ENCODE peak calls at places on chromosomes 1 and 21, in ten cellular contexts. One of them, this sample, is unnamed.

GRCh38 chr1:50156241-50157010 is 47.7 kb downstream of the ELAVL4 start:
- DNase-seq in upper lobe of right lung: no peak
- DNase-seq in naive thymus-derived CD4-positive, alpha-beta T cell: no peak
- DNase-seq in endothelial cell of umbilical vein: no peak
- DNase-seq in pancreas: no peak
- DNase-seq in lower lobe of right lung: no peak
- DNase-seq in PC-3: peak; percentile 35
- DNase-seq in HCT116: no peak
- DNase-seq in breast epithelium: no peak
- DNase-seq in heart right ventricle: no peak
- DNase-seq in this sample: no peak

GRCh38 chr1:29235955-29236742 is at the start of gene PTPRU:
- DNase-seq in upper lobe of right lung: peak; percentile 92
- DNase-seq in naive thymus-derived CD4-positive, alpha-beta T cell: peak; percentile 59
- DNase-seq in endothelial cell of umbilical vein: peak; percentile 59
- DNase-seq in pancreas: peak; percentile 98
- DNase-seq in lower lobe of right lung: peak; percentile 88
- DNase-seq in PC-3: peak; percentile 80
- DNase-seq in HCT116: no peak
- DNase-seq in breast epithelium: peak; percentile 79
- DNase-seq in heart right ventricle: peak; percentile 72
- DNase-seq in this sample: peak; percentile 68

GRCh38 chr21:17387030-17387617 is 125.7 kb upstream of the CXADR start:
- DNase-seq in upper lobe of right lung: no peak
- DNase-seq in naive thymus-derived CD4-positive, alpha-beta T cell: peak; percentile 25
- DNase-seq in endothelial cell of umbilical vein: peak; percentile 67
- DNase-seq in pancreas: no peak
- DNase-seq in lower lobe of right lung: no peak
- DNase-seq in PC-3: peak; percentile 84
- DNase-seq in HCT116: peak; percentile 51
- DNase-seq in breast epithelium: no peak
- DNase-seq in heart right ventricle: peak; percentile 47
- DNase-seq in this sample: no peak

GRCh38 chr1:226723640-226724532 is 15.2 kb downstream of the ITPKB start:
- DNase-seq in upper lobe of right lung: no peak
- DNase-seq in naive thymus-derived CD4-positive, alpha-beta T cell: peak; percentile 12
- DNase-seq in endothelial cell of umbilical vein: peak; percentile 74
- DNase-seq in pancreas: no peak
- DNase-seq in lower lobe of right lung: no peak
- DNase-seq in PC-3: peak; percentile 56
- DNase-seq in HCT116: no peak
- DNase-seq in breast epithelium: no peak
- DNase-seq in heart right ventricle: peak; percentile 71
- DNase-seq in this sample: no peak

GRCh38 chr1:30928171-30928570 is 19.6 kb upstream of the SDC3 start:
- DNase-seq in upper lobe of right lung: no peak
- DNase-seq in naive thymus-derived CD4-positive, alpha-beta T cell: no peak
- DNase-seq in endothelial cell of umbilical vein: no peak
- DNase-seq in pancreas: no peak
- DNase-seq in lower lobe of right lung: no peak
- DNase-seq in PC-3: no peak
- DNase-seq in HCT116: no peak
- DNase-seq in breast epithelium: no peak
- DNase-seq in heart right ventricle: no peak
- DNase-seq in this sample: no peak

GRCh38 chr1:17538428-17539130 is 919 bp upstream of the ARHGEF10L start:
- DNase-seq in upper lobe of right lung: no peak
- DNase-seq in naive thymus-derived CD4-positive, alpha-beta T cell: no peak
- DNase-seq in endothelial cell of umbilical vein: no peak
- DNase-seq in pancreas: no peak
- DNase-seq in lower lobe of right lung: no peak
- DNase-seq in PC-3: no peak
- DNase-seq in HCT116: no peak
- DNase-seq in breast epithelium: peak; percentile 79
- DNase-seq in heart right ventricle: no peak
- DNase-seq in this sample: no peak

GRCh38 chr1:230509281-230509977 is 83.3 kb upstream of the PGBD5 start:
- DNase-seq in upper lobe of right lung: no peak
- DNase-seq in naive thymus-derived CD4-positive, alpha-beta T cell: no peak
- DNase-seq in endothelial cell of umbilical vein: no peak
- DNase-seq in pancreas: no peak
- DNase-seq in lower lobe of right lung: no peak
- DNase-seq in PC-3: no peak
- DNase-seq in HCT116: no peak
- DNase-seq in breast epithelium: no peak
- DNase-seq in heart right ventricle: no peak
- DNase-seq in this sample: no peak

GRCh38 chr1:88333301-88333700 is 350.8 kb upstream of the PKN2 start:
- DNase-seq in upper lobe of right lung: no peak
- DNase-seq in naive thymus-derived CD4-positive, alpha-beta T cell: no peak
- DNase-seq in endothelial cell of umbilical vein: no peak
- DNase-seq in pancreas: no peak
- DNase-seq in lower lobe of right lung: no peak
- DNase-seq in PC-3: no peak
- DNase-seq in HCT116: no peak
- DNase-seq in breast epithelium: no peak
- DNase-seq in heart right ventricle: no peak
- DNase-seq in this sample: no peak

GRCh38 chr1:227260433-227260832 is 57.9 kb downstream of the CDC42BPA start:
- DNase-seq in upper lobe of right lung: no peak
- DNase-seq in naive thymus-derived CD4-positive, alpha-beta T cell: no peak
- DNase-seq in endothelial cell of umbilical vein: no peak
- DNase-seq in pancreas: no peak
- DNase-seq in lower lobe of right lung: no peak
- DNase-seq in PC-3: no peak
- DNase-seq in HCT116: no peak
- DNase-seq in breast epithelium: no peak
- DNase-seq in heart right ventricle: no peak
- DNase-seq in this sample: no peak

GRCh38 chr1:6180215-6180577 is at the start of gene CHD5:
- DNase-seq in upper lobe of right lung: no peak
- DNase-seq in naive thymus-derived CD4-positive, alpha-beta T cell: no peak
- DNase-seq in endothelial cell of umbilical vein: no peak
- DNase-seq in pancreas: no peak
- DNase-seq in lower lobe of right lung: no peak
- DNase-seq in PC-3: peak; percentile 40
- DNase-seq in HCT116: no peak
- DNase-seq in breast epithelium: no peak
- DNase-seq in heart right ventricle: no peak
- DNase-seq in this sample: no peak

GRCh38 chr1:22838965-22839364 is 128.3 kb downstream of the EPHB2 start:
- DNase-seq in upper lobe of right lung: no peak
- DNase-seq in naive thymus-derived CD4-positive, alpha-beta T cell: no peak
- DNase-seq in endothelial cell of umbilical vein: no peak
- DNase-seq in pancreas: no peak
- DNase-seq in lower lobe of right lung: no peak
- DNase-seq in PC-3: no peak
- DNase-seq in HCT116: no peak
- DNase-seq in breast epithelium: no peak
- DNase-seq in heart right ventricle: no peak
- DNase-seq in this sample: no peak

GRCh38 chr1:12524266-12524665 is 93.7 kb downstream of the DHRS3 start:
- DNase-seq in upper lobe of right lung: no peak
- DNase-seq in naive thymus-derived CD4-positive, alpha-beta T cell: no peak
- DNase-seq in endothelial cell of umbilical vein: no peak
- DNase-seq in pancreas: no peak
- DNase-seq in lower lobe of right lung: no peak
- DNase-seq in PC-3: no peak
- DNase-seq in HCT116: no peak
- DNase-seq in breast epithelium: no peak
- DNase-seq in heart right ventricle: no peak
- DNase-seq in this sample: no peak
- H3K27ac ChIP-seq in upper lobe of right lung: no peak overlapping the region
- H3K27ac ChIP-seq in naive thymus-derived CD4-positive, alpha-beta T cell: no peak overlapping the region
- H3K27ac ChIP-seq in endothelial cell of umbilical vein: no peak overlapping the region
- H3K27ac ChIP-seq in pancreas: no peak overlapping the region
- H3K27ac ChIP-seq in lower lobe of right lung: no peak overlapping the region
- H3K27ac ChIP-seq in PC-3: no peak overlapping the region
- H3K27ac ChIP-seq in HCT116: no peak overlapping the region
- H3K27ac ChIP-seq in breast epithelium: no peak overlapping the region
- H3K27ac ChIP-seq in heart right ventricle: no peak overlapping the region
- H3K27ac ChIP-seq in this sample: no peak overlapping the region

GRCh38 chr1:178060789-178061556 is 32.9 kb upstream of the RASAL2 start:
- DNase-seq in upper lobe of right lung: no peak
- DNase-seq in naive thymus-derived CD4-positive, alpha-beta T cell: no peak
- DNase-seq in endothelial cell of umbilical vein: no peak
- DNase-seq in pancreas: no peak
- DNase-seq in lower lobe of right lung: no peak
- DNase-seq in PC-3: no peak
- DNase-seq in HCT116: no peak
- DNase-seq in breast epithelium: no peak
- DNase-seq in heart right ventricle: peak; percentile 32
- DNase-seq in this sample: no peak
- H3K4me3 ChIP-seq in upper lobe of right lung: no peak overlapping the region
- H3K4me3 ChIP-seq in naive thymus-derived CD4-positive, alpha-beta T cell: no peak overlapping the region
- H3K4me3 ChIP-seq in endothelial cell of umbilical vein: no peak overlapping the region
- H3K4me3 ChIP-seq in pancreas: no peak overlapping the region
- H3K4me3 ChIP-seq in lower lobe of right lung: no peak overlapping the region
- H3K4me3 ChIP-seq in PC-3: no peak overlapping the region
- H3K4me3 ChIP-seq in HCT116: no peak overlapping the region
- H3K4me3 ChIP-seq in breast epithelium: peak overlapping the region; percentile 19
- H3K4me3 ChIP-seq in heart right ventricle: no peak overlapping the region
- H3K4me3 ChIP-seq in this sample: no peak overlapping the region

GRCh38 chr1:156592158-156592909 is 758 bp downstream of the NAXE start:
- DNase-seq in upper lobe of right lung: no peak
- DNase-seq in naive thymus-derived CD4-positive, alpha-beta T cell: no peak
- DNase-seq in endothelial cell of umbilical vein: peak; percentile 7
- DNase-seq in pancreas: no peak
- DNase-seq in lower lobe of right lung: no peak
- DNase-seq in PC-3: peak; percentile 24
- DNase-seq in HCT116: no peak
- DNase-seq in breast epithelium: no peak
- DNase-seq in heart right ventricle: no peak
- DNase-seq in this sample: no peak
- H3K27ac ChIP-seq in upper lobe of right lung: peak overlapping the region; percentile 85
- H3K27ac ChIP-seq in naive thymus-derived CD4-positive, alpha-beta T cell: peak overlapping the region; percentile 89
- H3K27ac ChIP-seq in endothelial cell of umbilical vein: peak overlapping the region; percentile 32
- H3K27ac ChIP-seq in pancreas: peak overlapping the region; percentile 47
- H3K27ac ChIP-seq in lower lobe of right lung: peak overlapping the region; percentile 83
- H3K27ac ChIP-seq in PC-3: no peak overlapping the region
- H3K27ac ChIP-seq in HCT116: peak overlapping the region; percentile 89
- H3K27ac ChIP-seq in breast epithelium: peak overlapping the region; percentile 83
- H3K27ac ChIP-seq in heart right ventricle: peak overlapping the region; percentile 85
- H3K27ac ChIP-seq in this sample: peak overlapping the region; percentile 64

DNA sequence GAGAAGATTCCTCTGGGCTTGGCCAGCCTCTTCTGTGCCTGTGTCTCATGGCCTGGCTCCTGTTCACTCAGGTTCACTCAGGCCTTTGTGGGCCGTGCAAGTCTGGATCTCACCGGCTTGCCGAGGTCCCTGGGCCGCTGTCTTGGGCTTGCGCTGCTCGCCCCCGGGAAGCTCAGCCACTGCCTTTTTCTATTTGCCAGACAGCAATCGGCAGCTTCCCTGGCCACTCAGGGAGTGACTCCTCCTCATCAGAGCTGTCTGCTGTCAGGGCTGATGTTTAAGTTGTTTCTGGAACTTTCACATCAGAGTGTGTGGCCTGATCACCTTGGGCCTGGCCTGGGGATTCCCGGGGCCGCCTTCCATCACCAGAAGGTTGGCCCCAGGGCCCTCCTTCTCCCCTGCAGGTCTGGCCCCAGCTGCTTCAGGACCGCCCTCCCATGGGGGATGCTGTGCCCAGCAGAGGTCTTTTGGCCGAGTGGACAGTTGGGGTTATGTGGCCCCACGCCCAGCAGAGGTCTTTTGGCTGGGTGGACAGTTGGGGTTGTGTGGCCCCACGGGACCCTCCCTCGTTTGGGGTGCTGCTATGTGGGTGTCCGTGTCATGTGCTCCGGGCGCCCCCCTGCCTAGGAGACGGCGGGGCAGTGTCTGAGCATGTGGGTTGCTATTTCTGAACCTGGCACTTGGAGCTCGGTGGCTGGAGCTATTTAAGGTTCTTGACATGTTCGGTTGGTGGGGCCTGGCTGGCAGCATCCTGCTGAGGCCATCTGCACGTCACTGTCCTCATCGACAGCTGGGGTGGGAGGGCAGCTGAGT is 12.5 kb downstream of the SLX9 start:
- DNase-seq in upper lobe of right lung: peak; percentile 61
- DNase-seq in naive thymus-derived CD4-positive, alpha-beta T cell: no peak
- DNase-seq in endothelial cell of umbilical vein: no peak
- DNase-seq in pancreas: no peak
- DNase-seq in lower lobe of right lung: peak; percentile 37
- DNase-seq in PC-3: no peak
- DNase-seq in HCT116: no peak
- DNase-seq in breast epithelium: no peak
- DNase-seq in heart right ventricle: peak; percentile 78
- DNase-seq in this sample: no peak
- H3K4me3 ChIP-seq in upper lobe of right lung: no peak overlapping the region
- H3K4me3 ChIP-seq in naive thymus-derived CD4-positive, alpha-beta T cell: no peak overlapping the region
- H3K4me3 ChIP-seq in endothelial cell of umbilical vein: no peak overlapping the region
- H3K4me3 ChIP-seq in pancreas: no peak overlapping the region
- H3K4me3 ChIP-seq in lower lobe of right lung: no peak overlapping the region
- H3K4me3 ChIP-seq in PC-3: no peak overlapping the region
- H3K4me3 ChIP-seq in HCT116: no peak overlapping the region
- H3K4me3 ChIP-seq in breast epithelium: no peak overlapping the region
- H3K4me3 ChIP-seq in heart right ventricle: no peak overlapping the region
- H3K4me3 ChIP-seq in this sample: no peak overlapping the region

GRCh38 chr1:52386458-52386857 is 17.8 kb downstream of the ORC1 start:
- DNase-seq in upper lobe of right lung: no peak
- DNase-seq in naive thymus-derived CD4-positive, alpha-beta T cell: no peak
- DNase-seq in endothelial cell of umbilical vein: no peak
- DNase-seq in pancreas: no peak
- DNase-seq in lower lobe of right lung: no peak
- DNase-seq in PC-3: no peak
- DNase-seq in HCT116: no peak
- DNase-seq in breast epithelium: no peak
- DNase-seq in heart right ventricle: no peak
- DNase-seq in this sample: no peak
- H3K27ac ChIP-seq in upper lobe of right lung: no peak overlapping the region
- H3K27ac ChIP-seq in naive thymus-derived CD4-positive, alpha-beta T cell: no peak overlapping the region
- H3K27ac ChIP-seq in endothelial cell of umbilical vein: no peak overlapping the region
- H3K27ac ChIP-seq in pancreas: no peak overlapping the region
- H3K27ac ChIP-seq in lower lobe of right lung: no peak overlapping the region
- H3K27ac ChIP-seq in PC-3: no peak overlapping the region
- H3K27ac ChIP-seq in HCT116: no peak overlapping the region
- H3K27ac ChIP-seq in breast epithelium: no peak overlapping the region
- H3K27ac ChIP-seq in heart right ventricle: no peak overlapping the region
- H3K27ac ChIP-seq in this sample: no peak overlapping the region

GRCh38 chr1:14599173-14599754 is 779 bp downstream of the KAZN start:
- DNase-seq in upper lobe of right lung: no peak
- DNase-seq in naive thymus-derived CD4-positive, alpha-beta T cell: no peak
- DNase-seq in endothelial cell of umbilical vein: no peak
- DNase-seq in pancreas: peak; percentile 60
- DNase-seq in lower lobe of right lung: no peak
- DNase-seq in PC-3: no peak
- DNase-seq in HCT116: no peak
- DNase-seq in breast epithelium: no peak
- DNase-seq in heart right ventricle: no peak
- DNase-seq in this sample: no peak
- H3K4me3 ChIP-seq in upper lobe of right lung: peak overlapping the region; percentile 50
- H3K4me3 ChIP-seq in naive thymus-derived CD4-positive, alpha-beta T cell: no peak overlapping the region
- H3K4me3 ChIP-seq in endothelial cell of umbilical vein: no peak overlapping the region
- H3K4me3 ChIP-seq in pancreas: peak overlapping the region; percentile 5
- H3K4me3 ChIP-seq in lower lobe of right lung: peak overlapping the region; percentile 51
- H3K4me3 ChIP-seq in PC-3: peak overlapping the region; percentile 82
- H3K4me3 ChIP-seq in HCT116: no peak overlapping the region
- H3K4me3 ChIP-seq in breast epithelium: peak overlapping the region; percentile 80
- H3K4me3 ChIP-seq in heart right ventricle: peak overlapping the region; percentile 50
- H3K4me3 ChIP-seq in this sample: no peak overlapping the region

GRCh38 chr21:34878501-34878900 is 170.6 kb downstream of the RUNX1 start:
- DNase-seq in upper lobe of right lung: no peak
- DNase-seq in naive thymus-derived CD4-positive, alpha-beta T cell: no peak
- DNase-seq in endothelial cell of umbilical vein: no peak
- DNase-seq in pancreas: no peak
- DNase-seq in lower lobe of right lung: peak; percentile 74
- DNase-seq in PC-3: peak; percentile 96
- DNase-seq in HCT116: no peak
- DNase-seq in breast epithelium: no peak
- DNase-seq in heart right ventricle: no peak
- DNase-seq in this sample: no peak
- H3K27ac ChIP-seq in upper lobe of right lung: peak overlapping the region; percentile 49
- H3K27ac ChIP-seq in naive thymus-derived CD4-positive, alpha-beta T cell: no peak overlapping the region
- H3K27ac ChIP-seq in endothelial cell of umbilical vein: no peak overlapping the region
- H3K27ac ChIP-seq in pancreas: no peak overlapping the region
- H3K27ac ChIP-seq in lower lobe of right lung: peak overlapping the region; percentile 63
- H3K27ac ChIP-seq in PC-3: peak overlapping the region; percentile 97
- H3K27ac ChIP-seq in HCT116: no peak overlapping the region
- H3K27ac ChIP-seq in breast epithelium: no peak overlapping the region
- H3K27ac ChIP-seq in heart right ventricle: no peak overlapping the region
- H3K27ac ChIP-seq in this sample: no peak overlapping the region